ENCODE peak calls at places on chromosomes 2 and 18, in seven cellular contexts. L is HEK293T; M is NCI-H1694; Y is CD8-positive, alpha-beta memory T cell; O is brain microvascular endothelial cell; K is amygdala; F is left ventricle myocardium inferior. U is an unnamed sample.

GRCh38 chr2:62787381-62787780 is 81.9 kb downstream of the EHBP1 start:
- DNase-seq in K (no peak), O (peak), M (peak), L (peak), Y (no peak), F (no peak), U (no peak)

GRCh38 chr2:64888591-64889309 is 100.4 kb upstream of the SLC1A4 start:
- DNase-seq in M (no peak), L (no peak), Y (no peak), O (peak), K (no peak), F (no peak), U (peak)

GRCh38 chr2:174561283-174562275 is 36.0 kb downstream of the WIPF1 start:
- DNase-seq in O (no peak), L (no peak), F (peak), M (peak), Y (no peak), K (no peak), U (peak)

GRCh38 chr2:69811591-69811990 is 17.9 kb upstream of the GMCL1 start:
- DNase-seq in L (no peak), F (no peak), M (no peak), K (no peak), O (no peak), Y (no peak), U (no peak)

GRCh38 chr2:234630676-234631350 is 133.9 kb upstream of the ARL4C start:
- DNase-seq in Y (no peak), K (no peak), F (no peak), M (no peak), L (no peak), O (no peak), U (peak)

GRCh38 chr2:65566617-65567016 is 134.2 kb upstream of the SPRED2 start:
- DNase-seq in L (no peak), M (no peak), Y (no peak), O (no peak), F (no peak), K (no peak), U (no peak)

GRCh38 chr2:148391324-148391723 is 253.2 kb upstream of the EPC2 start:
- DNase-seq in M (no peak), K (no peak), O (no peak), Y (no peak), L (no peak), F (no peak), U (no peak)

GRCh38 chr2:113240915-113241911 is 37.5 kb downstream of the PAX8 start:
- DNase-seq in Y (no peak), L (no peak), F (peak), K (no peak), M (no peak), O (peak), U (peak)

GRCh38 chr2:153986488-153987229 is 114.9 kb downstream of the GALNT13 start:
- DNase-seq in L (no peak), K (no peak), O (no peak), F (no peak), M (no peak), Y (no peak), U (no peak)

GRCh38 chr2:238439093-238439849 is 12.5 kb downstream of the ASB1 start:
- DNase-seq in M (no peak), O (peak), Y (no peak), K (no peak), F (no peak), L (no peak), U (no peak)

GRCh38 chr18:31573047-31573446 is 18.6 kb upstream of the TTR start:
- DNase-seq in F (no peak), M (no peak), K (no peak), L (no peak), Y (no peak), O (no peak), U (no peak)

GRCh38 chr2:183242937-183243336 is 118.7 kb downstream of the NUP35 start:
- DNase-seq in F (no peak), O (peak), Y (no peak), M (peak), L (no peak), K (no peak), U (no peak)

GRCh38 chr2:111919362-111919761 is 21.0 kb downstream of the MERTK start:
- DNase-seq in K (no peak), L (no peak), O (no peak), M (no peak), Y (no peak), F (no peak), U (no peak)

GRCh38 chr18:26821181-26821580 is 44.3 kb downstream of the AQP4 start:
- DNase-seq in M (no peak), F (no peak), O (no peak), L (no peak), K (no peak), Y (no peak), U (no peak)

GRCh38 chr2:45849491-45850283 is 198.2 kb downstream of the PRKCE start:
- DNase-seq in F (no peak), Y (no peak), M (no peak), O (peak), K (no peak), L (no peak), U (no peak)

GRCh38 chr2:236875906-236876505 is 209.7 kb upstream of the COPS8 start:
- DNase-seq in Y (no peak), K (no peak), L (no peak), M (no peak), O (no peak), F (no peak), U (no peak)

GRCh38 chr2:34266908-34267697 is 668.0 kb upstream of the FAM98A start:
- DNase-seq in K (no peak), O (no peak), Y (no peak), M (no peak), L (no peak), F (no peak), U (no peak)

GRCh38 chr18:45688834-45689233 is 35.1 kb upstream of the SLC14A1 start:
- DNase-seq in Y (peak), M (peak), K (no peak), O (peak), L (no peak), F (no peak), U (no peak)

GRCh38 chr18:23377669-23378469 is 75.2 kb upstream of the RIOK3 start:
- DNase-seq in K (no peak), Y (no peak), M (no peak), O (peak), L (no peak), F (no peak), U (no peak)

GRCh38 chr2:46270384-46270783 is 26.8 kb upstream of the EPAS1 start:
- DNase-seq in K (no peak), O (peak), M (no peak), Y (no peak), F (no peak), L (no peak), U (no peak)

GRCh38 chr2:240427729-240428128 is 7.7 kb upstream of the GPC1 start:
- DNase-seq in Y (no peak), M (no peak), L (no peak), O (no peak), K (no peak), F (no peak), U (no peak)

GRCh38 chr18:6980363-6980762 is 137.2 kb downstream of the LAMA1 start:
- DNase-seq in M (no peak), F (no peak), Y (no peak), K (no peak), O (no peak), L (no peak), U (no peak)

GRCh38 chr18:76410660-76411417 is 84.2 kb downstream of the ZNF516 start:
- DNase-seq in L (no peak), O (no peak), M (no peak), K (no peak), Y (no peak), F (no peak), U (no peak)

GRCh38 chr2:99217929-99218501 is 37.0 kb downstream of the MRPL30 start:
- DNase-seq in Y (no peak), F (no peak), O (no peak), K (no peak), L (no peak), M (no peak), U (no peak)

GRCh38 chr18:50162486-50163304 is 32.3 kb downstream of the MYO5B start:
- DNase-seq in F (no peak), K (no peak), M (no peak), L (no peak), O (no peak), Y (no peak), U (no peak)

GRCh38 chr2:171652411-171652775 is 34.9 kb upstream of the DYNC1I2 start:
- DNase-seq in O (peak), Y (no peak), M (no peak), K (no peak), F (no peak), L (no peak), U (no peak)

GRCh38 chr2:174792309-174793025 is 28.2 kb upstream of the CHRNA1 start:
- DNase-seq in Y (no peak), F (no peak), O (no peak), M (no peak), L (no peak), K (no peak), U (no peak)

GRCh38 chr18:30889582-30890301 is 152.8 kb downstream of the DSC3 start:
- DNase-seq in M (no peak), K (no peak), Y (no peak), L (peak), F (no peak), O (peak), U (no peak)

GRCh38 chr2:133705287-133705686 is 137.0 kb upstream of the NCKAP5 start:
- DNase-seq in M (no peak), L (no peak), O (no peak), Y (no peak), K (no peak), F (no peak), U (no peak)

GRCh38 chr2:41906325-41906700 is 141.5 kb upstream of the PKDCC start:
- DNase-seq in Y (no peak), M (no peak), O (no peak), L (no peak), F (no peak), K (no peak), U (no peak)

GRCh38 chr2:217413193-217413592 is 553.3 kb upstream of the TNP1 start:
- DNase-seq in O (no peak), Y (no peak), M (no peak), F (no peak), L (no peak), K (no peak), U (no peak)

GRCh38 chr2:160667811-160668210 is 174.2 kb upstream of the RBMS1 start:
- DNase-seq in K (no peak), Y (no peak), F (no peak), M (no peak), O (no peak), L (no peak), U (no peak)

GRCh38 chr2:216109962-216110614 is 940 bp downstream of the XRCC5 start:
- DNase-seq in O (peak), M (peak), K (no peak), Y (no peak), F (no peak), L (no peak), U (no peak)

GRCh38 chr2:132731431-132731830 is 61.4 kb upstream of the LYPD1 start:
- DNase-seq in M (no peak), L (no peak), F (no peak), O (no peak), K (no peak), Y (no peak), U (no peak)

GRCh38 chr18:68354176-68354575 is 360.7 kb downstream of the TMX3 start:
- DNase-seq in M (no peak), Y (no peak), F (no peak), O (no peak), L (no peak), K (no peak), U (no peak)

GRCh38 chr2:237441605-237442004 is 27.6 kb upstream of the COL6A3 start:
- DNase-seq in L (no peak), F (no peak), K (no peak), Y (no peak), M (no peak), O (peak), U (no peak)

GRCh38 chr2:102313950-102314349 is 2.6 kb downstream of the IL1RL1 start:
- DNase-seq in O (peak), Y (no peak), L (no peak), M (no peak), F (no peak), K (no peak), U (no peak)

GRCh38 chr18:45291616-45292612 is 323.4 kb upstream of the SLC14A2 start:
- DNase-seq in K (no peak), O (peak), L (no peak), M (no peak), Y (no peak), F (no peak), U (peak)

U was measured in epithelial cell of proximal tubule.